ENCODE peak calls at places on chromosomes 16 and 17, in four cellular contexts. One of them, this sample, is unnamed.
A peak's percentile ranks its signal among the peaks of the same experiment; 100 is the strongest.

GRCh38 chr16:57530104-57530522 is 6.3 kb downstream of the CCDC102A start:
- DNase-seq in psoas muscle: peak; percentile 44
- DNase-seq in CD8-positive, alpha-beta T cell: peak; percentile 83
- DNase-seq in natural killer cell: peak; percentile 75
- DNase-seq in this sample: peak; percentile 74

GRCh38 chr17:31289790-31290189 is 7.2 kb downstream of the OMG start:
- DNase-seq in CD8-positive, alpha-beta T cell: no peak
- DNase-seq in psoas muscle: no peak
- DNase-seq in natural killer cell: no peak
- DNase-seq in this sample: no peak

GRCh38 chr16:2471016-2471652 is at the start of gene NTN3:
- DNase-seq in natural killer cell: no peak
- DNase-seq in psoas muscle: no peak
- DNase-seq in CD8-positive, alpha-beta T cell: no peak
- DNase-seq in this sample: peak; percentile 45

GRCh38 chr17:42266918-42267766 is 9.0 kb downstream of the STAT5B start:
- DNase-seq in natural killer cell: no peak
- DNase-seq in psoas muscle: no peak
- DNase-seq in CD8-positive, alpha-beta T cell: no peak
- DNase-seq in this sample: peak; percentile 77

GRCh38 chr16:4272114-4272954 is 489 bp downstream of the TFAP4 start:
- DNase-seq in natural killer cell: no peak
- DNase-seq in CD8-positive, alpha-beta T cell: peak; percentile 73
- DNase-seq in psoas muscle: peak; percentile 79
- DNase-seq in this sample: no peak

GRCh38 chr16:51763072-51763658 is 612.1 kb upstream of the SALL1 start:
- DNase-seq in psoas muscle: no peak
- DNase-seq in CD8-positive, alpha-beta T cell: no peak
- DNase-seq in natural killer cell: no peak
- DNase-seq in this sample: no peak

GRCh38 chr16:28010671-28011070 is 52.8 kb downstream of the GSG1L start:
- DNase-seq in natural killer cell: no peak
- DNase-seq in psoas muscle: no peak
- DNase-seq in CD8-positive, alpha-beta T cell: no peak
- DNase-seq in this sample: no peak

GRCh38 chr16:27538508-27538907 is 11.2 kb downstream of the GTF3C1 start:
- DNase-seq in CD8-positive, alpha-beta T cell: no peak
- DNase-seq in natural killer cell: no peak
- DNase-seq in psoas muscle: no peak
- DNase-seq in this sample: no peak

GRCh38 chr16:80125677-80126076 is 415.1 kb upstream of the DYNLRB2 start:
- DNase-seq in CD8-positive, alpha-beta T cell: no peak
- DNase-seq in psoas muscle: peak; percentile 62
- DNase-seq in natural killer cell: no peak
- DNase-seq in this sample: no peak

GRCh38 chr17:31472137-31472536 is 80.7 kb downstream of the RAB11FIP4 start:
- DNase-seq in psoas muscle: no peak
- DNase-seq in CD8-positive, alpha-beta T cell: no peak
- DNase-seq in natural killer cell: no peak
- DNase-seq in this sample: no peak

GRCh38 chr17:51079049-51079448 is 41.6 kb downstream of the SPAG9 start:
- DNase-seq in psoas muscle: peak; percentile 58
- DNase-seq in CD8-positive, alpha-beta T cell: no peak
- DNase-seq in natural killer cell: no peak
- DNase-seq in this sample: no peak

GRCh38 chr16:56824335-56824734 is 40.7 kb upstream of the SLC12A3 start:
- DNase-seq in CD8-positive, alpha-beta T cell: no peak
- DNase-seq in natural killer cell: no peak
- DNase-seq in psoas muscle: no peak
- DNase-seq in this sample: no peak

GRCh38 chr17:35243459-35244204 is 760 bp downstream of the SLFN5 start:
- DNase-seq in CD8-positive, alpha-beta T cell: peak; percentile 74
- DNase-seq in natural killer cell: peak; percentile 64
- DNase-seq in psoas muscle: peak; percentile 79
- DNase-seq in this sample: peak; percentile 66

GRCh38 chr17:60039096-60039495 is 39.6 kb downstream of the HEATR6 start:
- DNase-seq in natural killer cell: no peak
- DNase-seq in CD8-positive, alpha-beta T cell: no peak
- DNase-seq in psoas muscle: no peak
- DNase-seq in this sample: no peak

GRCh38 chr17:51860934-51861561 is 297.5 kb downstream of the CA10 start:
- DNase-seq in natural killer cell: no peak
- DNase-seq in psoas muscle: no peak
- DNase-seq in CD8-positive, alpha-beta T cell: no peak
- DNase-seq in this sample: no peak

GRCh38 chr17:4365628-4366311 is 705 bp downstream of the UBE2G1 start:
- DNase-seq in psoas muscle: peak; percentile 74
- DNase-seq in CD8-positive, alpha-beta T cell: no peak
- DNase-seq in natural killer cell: no peak
- DNase-seq in this sample: no peak

GRCh38 chr16:87437911-87438610 is 45.9 kb downstream of the MAP1LC3B start:
- DNase-seq in CD8-positive, alpha-beta T cell: no peak
- DNase-seq in psoas muscle: peak; percentile 12
- DNase-seq in natural killer cell: no peak
- DNase-seq in this sample: no peak

GRCh38 chr16:62022688-62023087 is 13.6 kb downstream of the CDH8 start:
- DNase-seq in psoas muscle: no peak
- DNase-seq in CD8-positive, alpha-beta T cell: no peak
- DNase-seq in natural killer cell: no peak
- DNase-seq in this sample: no peak

GRCh38 chr17:2364132-2365116 is 27.1 kb downstream of the SGSM2 start:
- DNase-seq in psoas muscle: peak; percentile 91
- DNase-seq in CD8-positive, alpha-beta T cell: no peak
- DNase-seq in natural killer cell: no peak
- DNase-seq in this sample: no peak

GRCh38 chr17:41775394-41776226 is 10.9 kb downstream of the JUP start:
- DNase-seq in psoas muscle: peak; percentile 83
- DNase-seq in CD8-positive, alpha-beta T cell: no peak
- DNase-seq in natural killer cell: no peak
- DNase-seq in this sample: no peak

GRCh38 chr16:49637511-49637910 is 218.4 kb downstream of the ZNF423 start:
- DNase-seq in psoas muscle: peak; percentile 45
- DNase-seq in natural killer cell: no peak
- DNase-seq in CD8-positive, alpha-beta T cell: no peak
- DNase-seq in this sample: no peak

GRCh38 chr16:51392651-51393187 is 241.6 kb upstream of the SALL1 start:
- DNase-seq in natural killer cell: no peak
- DNase-seq in psoas muscle: peak; percentile 52
- DNase-seq in CD8-positive, alpha-beta T cell: no peak
- DNase-seq in this sample: no peak

GRCh38 chr17:52030096-52030495 is 128.4 kb downstream of the CA10 start:
- DNase-seq in natural killer cell: no peak
- DNase-seq in CD8-positive, alpha-beta T cell: no peak
- DNase-seq in psoas muscle: no peak
- DNase-seq in this sample: no peak

GRCh38 chr17:17304521-17304985 is 1.4 kb downstream of the NT5M start:
- DNase-seq in CD8-positive, alpha-beta T cell: no peak
- DNase-seq in natural killer cell: peak; percentile 23
- DNase-seq in psoas muscle: no peak
- DNase-seq in this sample: no peak

GRCh38 chr17:63998050-63998720 is at the start of gene PRR29:
- DNase-seq in CD8-positive, alpha-beta T cell: peak; percentile 82
- DNase-seq in psoas muscle: peak; percentile 85
- DNase-seq in natural killer cell: peak; percentile 74
- DNase-seq in this sample: peak; percentile 67

GRCh38 chr17:41919840-41920579 is 1.3 kb upstream of the ACLY start:
- DNase-seq in natural killer cell: no peak
- DNase-seq in CD8-positive, alpha-beta T cell: no peak
- DNase-seq in psoas muscle: peak; percentile 66
- DNase-seq in this sample: no peak

GRCh38 chr17:28812980-28813377 is 29.6 kb downstream of the FAM222B start:
- DNase-seq in CD8-positive, alpha-beta T cell: no peak
- DNase-seq in natural killer cell: no peak
- DNase-seq in psoas muscle: no peak
- DNase-seq in this sample: no peak

GRCh38 chr16:57131351-57131970 is 39.1 kb downstream of the CPNE2 start:
- DNase-seq in psoas muscle: peak; percentile 45
- DNase-seq in natural killer cell: no peak
- DNase-seq in CD8-positive, alpha-beta T cell: no peak
- DNase-seq in this sample: no peak

GRCh38 chr16:64406661-64407267 is 715.1 kb downstream of the CDH11 start:
- DNase-seq in natural killer cell: no peak
- DNase-seq in CD8-positive, alpha-beta T cell: no peak
- DNase-seq in psoas muscle: no peak
- DNase-seq in this sample: no peak

GRCh38 chr17:2017274-2017941 is 7.7 kb downstream of the RTN4RL1 start:
- DNase-seq in psoas muscle: peak; percentile 48
- DNase-seq in natural killer cell: no peak
- DNase-seq in CD8-positive, alpha-beta T cell: no peak
- DNase-seq in this sample: no peak

GRCh38 chr17:37025241-37025640 is 76.5 kb downstream of the AATF start:
- DNase-seq in natural killer cell: no peak
- DNase-seq in CD8-positive, alpha-beta T cell: no peak
- DNase-seq in psoas muscle: no peak
- DNase-seq in this sample: no peak

GRCh38 chr17:8223356-8224063 is 13.1 kb upstream of the AURKB start:
- DNase-seq in natural killer cell: peak; percentile 55
- DNase-seq in psoas muscle: peak; percentile 85
- DNase-seq in CD8-positive, alpha-beta T cell: peak; percentile 72
- DNase-seq in this sample: no peak

GRCh38 chr17:56629450-56630187 is 36.1 kb downstream of the NOG start:
- DNase-seq in CD8-positive, alpha-beta T cell: no peak
- DNase-seq in psoas muscle: no peak
- DNase-seq in natural killer cell: no peak
- DNase-seq in this sample: no peak
- TF ChIP-seq CTCF in CD8-positive, alpha-beta T cell: no peak
- TF ChIP-seq CTCF in psoas muscle: no peak
- TF ChIP-seq CTCF in natural killer cell: no peak
- TF ChIP-seq CTCF in this sample: peak; percentile 15

GRCh38 chr16:69143116-69143515 is 10.7 kb downstream of the UTP4 start:
- DNase-seq in CD8-positive, alpha-beta T cell: no peak
- DNase-seq in psoas muscle: no peak
- DNase-seq in natural killer cell: no peak
- DNase-seq in this sample: no peak
- TF ChIP-seq CTCF in CD8-positive, alpha-beta T cell: no peak
- TF ChIP-seq CTCF in psoas muscle: no peak
- TF ChIP-seq CTCF in natural killer cell: no peak
- TF ChIP-seq CTCF in this sample: no peak

DNA sequence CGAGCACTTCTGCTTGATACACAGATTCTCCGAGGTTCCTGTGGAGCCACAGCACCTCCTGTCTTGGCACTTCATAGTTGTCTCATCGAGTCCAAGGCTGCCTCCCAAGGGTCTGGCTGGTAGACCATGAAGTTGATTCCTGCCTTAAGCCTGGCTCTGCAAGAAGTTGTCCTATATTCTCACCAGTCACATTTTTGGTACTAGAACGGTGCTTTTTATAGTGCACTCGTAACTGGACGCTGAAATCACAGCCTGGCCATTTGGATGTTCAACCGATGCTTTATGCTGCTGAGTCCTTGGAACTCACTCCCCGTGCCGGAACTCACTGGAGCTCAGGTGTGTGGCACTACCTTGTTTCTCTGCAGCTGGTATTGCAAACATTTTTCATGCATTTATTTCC is 35.6 kb downstream of the RMI2 start:
- DNase-seq in psoas muscle: no peak
- DNase-seq in CD8-positive, alpha-beta T cell: no peak
- DNase-seq in natural killer cell: no peak
- DNase-seq in this sample: no peak
- TF ChIP-seq CTCF in psoas muscle: no peak
- TF ChIP-seq CTCF in CD8-positive, alpha-beta T cell: no peak
- TF ChIP-seq CTCF in natural killer cell: no peak
- TF ChIP-seq CTCF in this sample: no peak

GRCh38 chr16:30377050-30377811 is 2.6 kb downstream of the MYL11 start:
- DNase-seq in psoas muscle: no peak
- DNase-seq in natural killer cell: no peak
- DNase-seq in CD8-positive, alpha-beta T cell: no peak
- DNase-seq in this sample: no peak

GRCh38 chr16:30380072-30380471 is 2.3 kb downstream of the SEPTIN1 start:
- DNase-seq in CD8-positive, alpha-beta T cell: no peak
- DNase-seq in psoas muscle: no peak
- DNase-seq in natural killer cell: no peak
- DNase-seq in this sample: no peak

GRCh38 chr16:30377812-30378235 is 3.2 kb downstream of the MYL11 start:
- DNase-seq in psoas muscle: peak; percentile 97
- DNase-seq in CD8-positive, alpha-beta T cell: peak; percentile 94
- DNase-seq in natural killer cell: peak; percentile 80
- DNase-seq in this sample: peak; percentile 90

GRCh38 chr16:30379165-30379783 is 3.1 kb downstream of the SEPTIN1 start:
- DNase-seq in CD8-positive, alpha-beta T cell: no peak
- DNase-seq in psoas muscle: peak; percentile 73
- DNase-seq in natural killer cell: no peak
- DNase-seq in this sample: no peak

DNA sequence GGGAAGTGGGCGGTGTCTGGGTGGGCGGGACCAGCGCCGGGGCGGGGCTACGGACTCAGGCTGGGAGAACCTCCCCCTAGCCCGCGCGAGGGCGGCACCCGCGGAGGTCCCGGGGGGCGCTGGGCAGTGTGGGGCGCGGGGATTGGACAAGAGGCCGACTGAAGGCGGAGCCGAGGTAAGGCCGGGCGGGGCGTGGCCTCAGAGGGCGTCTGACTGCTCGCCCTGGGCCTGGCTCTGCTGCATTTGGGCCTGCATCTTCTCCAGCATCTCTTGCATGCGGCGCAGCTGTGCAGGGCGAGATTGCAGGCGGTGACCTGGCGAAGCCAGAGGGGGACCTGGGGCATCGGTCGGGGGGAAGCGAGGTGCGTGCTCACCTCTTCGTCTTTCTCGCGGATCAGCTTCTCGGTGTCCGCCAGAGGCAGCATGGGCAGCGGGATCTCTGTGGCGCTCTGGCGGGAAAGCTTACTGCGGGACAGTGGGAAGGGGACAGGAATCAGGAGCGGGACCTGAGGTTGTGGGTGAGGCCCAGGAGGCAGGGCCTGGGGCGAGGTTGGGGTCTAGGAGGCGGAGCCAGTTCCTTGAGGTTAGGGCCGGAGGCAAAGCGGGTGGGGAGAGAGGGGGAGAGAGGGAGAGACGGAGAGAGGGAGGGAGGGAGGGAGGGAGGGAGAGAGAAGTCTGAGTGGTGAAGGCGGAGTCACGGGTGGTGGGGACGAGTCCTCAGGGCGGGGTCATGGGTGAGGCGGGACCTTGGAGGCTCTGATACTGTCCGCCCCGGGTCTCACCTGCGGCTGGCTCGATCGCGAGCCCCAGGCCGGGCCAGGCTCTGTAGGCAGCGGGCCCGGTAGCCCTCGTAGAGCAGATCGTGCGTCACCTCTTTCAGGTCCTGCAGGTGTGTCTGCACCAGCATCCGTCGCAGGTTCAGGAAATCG is 3.9 kb downstream of the SEPTIN1 start:
- DNase-seq in CD8-positive, alpha-beta T cell: peak; percentile 100
- DNase-seq in psoas muscle: peak; percentile 99
- DNase-seq in natural killer cell: peak; percentile 98
- DNase-seq in this sample: peak; percentile 97
- TF ChIP-seq CTCF in CD8-positive, alpha-beta T cell: no peak
- TF ChIP-seq CTCF in psoas muscle: peak; percentile 17
- TF ChIP-seq CTCF in natural killer cell: no peak
- TF ChIP-seq CTCF in this sample: no peak